ENCODE peak calls at places on chromosomes 1 and 21, in seven cellular contexts. A is testis, T is lung, C is cardiac muscle cell, M is mucosa of descending colon, I is HCT116, J is fibroblast of lung. O is an unnamed sample.
A peak's percentile ranks its signal among the peaks of the same experiment; 100 is the strongest.

GRCh38 chr1:245765241-245766000 is 610.6 kb downstream of the KIF26B start:
- DNase-seq in A (no peak), T (no peak), C (no peak), M (no peak), I (no peak), J (peak; percentile 88), O (no peak)

GRCh38 chr1:164660415-164661174 is 101.6 kb downstream of the PBX1 start:
- DNase-seq in A (no peak), T (no peak), C (no peak), M (no peak), I (no peak), J (peak; percentile 90), O (no peak)

GRCh38 chr21:44332965-44333364 is 6.2 kb downstream of the CFAP410 start:
- DNase-seq in A (no peak), T (no peak), C (no peak), M (no peak), I (no peak), J (no peak), O (no peak)

GRCh38 chr1:228488107-228488817 is 1.1 kb downstream of the RNF187 start:
- DNase-seq in A (no peak), T (no peak), C (no peak), M (no peak), I (no peak), J (no peak), O (no peak)

GRCh38 chr1:231731262-231731661 is 104.7 kb downstream of the DISC1 start:
- DNase-seq in A (no peak), T (no peak), C (no peak), M (no peak), I (no peak), J (no peak), O (no peak)

GRCh38 chr1:34653110-34653509 is 101.7 kb upstream of the GJB5 start:
- DNase-seq in A (no peak), T (no peak), C (no peak), M (no peak), I (no peak), J (no peak), O (no peak)

GRCh38 chr1:245551536-245551935 is 396.8 kb downstream of the KIF26B start:
- DNase-seq in A (no peak), T (no peak), C (no peak), M (no peak), I (no peak), J (no peak), O (no peak)

GRCh38 chr21:26351661-26352060 is 181.1 kb upstream of the APP start:
- DNase-seq in A (no peak), T (no peak), C (no peak), M (no peak), I (no peak), J (no peak), O (no peak)

GRCh38 chr1:226549937-226550670 is 1.5 kb downstream of the STUM start:
- DNase-seq in A (peak; percentile 64), T (no peak), C (no peak), M (peak; percentile 66), I (peak; percentile 12), J (no peak), O (no peak)

GRCh38 chr1:214002472-214002871 is 14.7 kb downstream of the PROX1 start:
- DNase-seq in A (no peak), T (no peak), C (no peak), M (no peak), I (no peak), J (peak; percentile 73), O (no peak)

GRCh38 chr1:156657161-156657970 is 15.4 kb downstream of the BCAN start:
- DNase-seq in A (peak; percentile 85), T (peak; percentile 68), C (peak; percentile 76), M (peak; percentile 76), I (no peak), J (peak; percentile 30), O (peak; percentile 81)

GRCh38 chr1:18575620-18576019 is 55.0 kb upstream of the PAX7 start:
- DNase-seq in A (peak; percentile 81), T (no peak), C (peak; percentile 35), M (no peak), I (peak; percentile 38), J (peak; percentile 10), O (peak; percentile 79)

GRCh38 chr1:233357595-233358446 is 30.3 kb downstream of the MAP3K21 start:
- DNase-seq in A (no peak), T (no peak), C (no peak), M (no peak), I (no peak), J (no peak), O (no peak)

GRCh38 chr21:41975391-41976272 is 21.8 kb upstream of the C2CD2 start:
- DNase-seq in A (no peak), T (no peak), C (peak; percentile 76), M (no peak), I (no peak), J (no peak), O (no peak)

GRCh38 chr1:64471218-64471719 is 1.3 kb downstream of the CACHD1 start:
- DNase-seq in A (peak; percentile 29), T (peak; percentile 47), C (peak; percentile 88), M (peak; percentile 57), I (no peak), J (peak; percentile 21), O (peak; percentile 50)

GRCh38 chr1:222071313-222071886 is 329.5 kb upstream of the DUSP10 start:
- DNase-seq in A (peak; percentile 18), T (no peak), C (peak; percentile 47), M (no peak), I (no peak), J (peak; percentile 82), O (no peak)

GRCh38 chr1:205248793-205249601 is 21.3 kb downstream of the TMCC2 start:
- DNase-seq in A (peak; percentile 89), T (peak; percentile 61), C (peak; percentile 62), M (peak; percentile 68), I (no peak), J (peak; percentile 75), O (peak; percentile 67)

GRCh38 chr21:25373126-25374082 is 233.9 kb downstream of the MRPL39 start:
- DNase-seq in A (no peak), T (no peak), C (no peak), M (no peak), I (no peak), J (peak; percentile 25), O (no peak)

GRCh38 chr1:206633708-206634121 is 1.6 kb upstream of the DYRK3 start:
- DNase-seq in A (no peak), T (no peak), C (no peak), M (no peak), I (no peak), J (peak; percentile 92), O (no peak)

GRCh38 chr1:54971317-54971791 is 9.1 kb upstream of the TMEM61 start:
- DNase-seq in A (no peak), T (no peak), C (no peak), M (no peak), I (peak; percentile 54), J (peak; percentile 54), O (no peak)

GRCh38 chr1:229597877-229598276 is 28.0 kb downstream of the TAF5L start:
- DNase-seq in A (no peak), T (no peak), C (no peak), M (no peak), I (no peak), J (peak; percentile 56), O (no peak)

GRCh38 chr1:33008051-33008914 is 28.4 kb downstream of the AK2 start:
- DNase-seq in A (no peak), T (peak; percentile 90), C (peak; percentile 61), M (no peak), I (no peak), J (no peak), O (no peak)
- H3K4me1 ChIP-seq in A (peaks cover 34% of the 10 kb centered on the region), T (peaks cover 22% of the 10 kb centered on the region), C (peaks cover 79% of the 10 kb centered on the region), M (peaks cover 3% of the 10 kb centered on the region), I (peaks cover 23% of the 10 kb centered on the region), J (peaks cover 6% of the 10 kb centered on the region), O (no peaks in the 10 kb centered on the region)

GRCh38 chr1:207841318-207841717 is 69.6 kb downstream of the CD34 start:
- DNase-seq in A (no peak), T (no peak), C (no peak), M (no peak), I (no peak), J (no peak), O (no peak)
- H3K4me1 ChIP-seq in A (peaks cover 43% of the 10 kb centered on the region), T (peaks cover 41% of the 10 kb centered on the region), C (no peaks in the 10 kb centered on the region), M (peaks cover 15% of the 10 kb centered on the region), I (no peaks in the 10 kb centered on the region), J (no peaks in the 10 kb centered on the region), O (no peaks in the 10 kb centered on the region)

GRCh38 chr1:147208619-147209018 is 16.5 kb downstream of the FMO5 start:
- DNase-seq in A (no peak), T (no peak), C (no peak), M (no peak), I (no peak), J (no peak), O (no peak)
- H3K4me1 ChIP-seq in A (no peaks in the 10 kb centered on the region), T (no peaks in the 10 kb centered on the region), C (peaks cover 7% of the 10 kb centered on the region), M (peaks cover 3% of the 10 kb centered on the region), I (no peaks in the 10 kb centered on the region), J (no peaks in the 10 kb centered on the region), O (no peaks in the 10 kb centered on the region)

DNA sequence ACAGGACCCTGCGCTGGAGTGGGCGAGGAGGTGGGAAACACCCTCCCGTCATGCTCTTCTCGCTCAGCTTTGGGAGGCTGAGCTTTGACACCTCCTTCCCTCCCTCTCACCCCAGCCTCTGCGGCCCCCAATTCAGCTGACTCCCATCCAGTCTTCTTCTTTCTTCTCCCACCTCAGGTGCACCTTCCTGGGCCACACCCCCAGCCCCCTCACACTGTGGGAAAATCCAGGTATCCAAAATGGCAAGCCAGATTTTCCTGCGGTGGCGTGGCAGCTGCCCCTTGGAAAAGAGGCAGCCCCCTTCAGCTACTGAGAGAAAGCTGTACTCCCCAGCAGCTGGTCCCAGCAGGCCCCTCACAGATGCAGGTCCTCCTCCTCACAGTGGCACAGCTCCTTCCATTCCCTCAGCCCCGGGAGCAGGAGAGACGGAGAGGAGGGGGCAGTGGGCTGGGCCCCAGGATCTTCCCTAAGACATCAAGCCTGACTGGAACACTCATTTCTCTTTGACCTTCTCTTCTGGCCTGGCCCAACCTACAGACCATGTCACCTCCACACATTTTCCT is 61.6 kb downstream of the OPTC start:
- DNase-seq in A (no peak), T (no peak), C (no peak), M (no peak), I (no peak), J (no peak), O (no peak)
- H3K4me1 ChIP-seq in A (peaks cover 43% of the 10 kb centered on the region), T (peaks cover 11% of the 10 kb centered on the region), C (peaks cover 60% of the 10 kb centered on the region), M (peaks cover 10% of the 10 kb centered on the region), I (no peaks in the 10 kb centered on the region), J (peaks cover 36% of the 10 kb centered on the region), O (peaks cover 5% of the 10 kb centered on the region)

DNA sequence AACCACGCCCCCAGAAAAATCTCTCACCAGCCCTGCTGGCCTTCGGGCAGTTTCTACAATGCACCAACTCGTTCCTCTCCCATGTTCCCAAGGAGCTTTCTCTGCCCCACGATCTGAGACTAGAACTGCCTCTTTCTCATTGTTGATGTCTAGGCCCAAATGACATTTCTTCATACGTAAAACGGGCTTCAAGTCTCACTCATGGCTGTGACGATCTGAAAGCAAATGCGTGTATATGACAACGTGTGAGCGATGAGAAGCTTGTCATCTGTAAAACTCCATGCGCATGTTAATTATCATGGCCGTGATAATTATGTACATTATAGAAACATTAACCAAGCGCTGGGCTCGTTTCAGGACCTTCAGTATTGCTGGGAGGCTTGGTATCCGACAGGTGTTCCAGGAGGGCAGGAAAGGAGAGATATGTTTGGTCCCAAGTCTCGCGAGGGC is 693 bp upstream of the NIPAL3 start:
- DNase-seq in A (no peak), T (no peak), C (no peak), M (no peak), I (no peak), J (no peak), O (no peak)
- H3K4me1 ChIP-seq in A (peaks cover 6% of the 10 kb centered on the region), T (peaks cover 9% of the 10 kb centered on the region), C (peaks cover 4% of the 10 kb centered on the region), M (peaks cover 57% of the 10 kb centered on the region), I (peaks cover 85% of the 10 kb centered on the region), J (peaks cover 19% of the 10 kb centered on the region), O (no peaks in the 10 kb centered on the region)

O was measured in BE2C.